ENCODE peak calls at places on chromosomes 11 and 22, in eight cellular contexts. Y is kidney epithelial cell, W is psoas muscle, N is lower leg skin, X is esophagus squamous epithelium, E is IMR-90, A is AG09319, U is bronchial epithelial cell. I is an unnamed sample.
A peak's percentile ranks its signal among the peaks of the same experiment; 100 is the strongest.

GRCh38 chr11:119782021-119782420 is 53.0 kb upstream of the NECTIN1 start:
- DNase-seq in Y (no peak), W (no peak), N (no peak), X (no peak), E (no peak), A (no peak), U (no peak), I (no peak)

GRCh38 chr11:134014502-134014901 is 54.4 kb upstream of the JAM3 start:
- DNase-seq in Y (no peak), W (no peak), N (no peak), X (no peak), E (no peak), A (no peak), U (peak; percentile 4), I (no peak)

GRCh38 chr11:45225961-45226871 is 59.9 kb downstream of the SYT13 start:
- DNase-seq in Y (no peak), W (no peak), N (no peak), X (no peak), E (no peak), A (no peak), U (no peak), I (no peak)

GRCh38 chr11:111019931-111020381 is 225.6 kb upstream of the POU2AF2 start:
- DNase-seq in Y (no peak), W (no peak), N (no peak), X (no peak), E (peak; percentile 46), A (no peak), U (no peak), I (no peak)

GRCh38 chr11:65425971-65426838 is 3.6 kb downstream of the NEAT1 start:
- DNase-seq in Y (no peak), W (no peak), N (no peak), X (no peak), E (peak; percentile 89), A (no peak), U (peak; percentile 96), I (no peak)

GRCh38 chr11:58567889-58568512 is 7.7 kb downstream of the LPXN start:
- DNase-seq in Y (no peak), W (peak; percentile 63), N (no peak), X (no peak), E (peak; percentile 54), A (no peak), U (peak; percentile 61), I (peak; percentile 39)

GRCh38 chr11:130633466-130633865 is 185.0 kb downstream of the ADAMTS15 start:
- DNase-seq in Y (no peak), W (no peak), N (no peak), X (no peak), E (peak; percentile 67), A (no peak), U (peak; percentile 65), I (no peak)

GRCh38 chr22:38799265-38800002 is 5.5 kb upstream of the DNAL4 start:
- DNase-seq in Y (no peak), W (no peak), N (no peak), X (no peak), E (peak; percentile 37), A (peak; percentile 10), U (peak; percentile 8), I (peak; percentile 32)

GRCh38 chr11:118740892-118741291 is 50.1 kb downstream of the DDX6 start:
- DNase-seq in Y (no peak), W (no peak), N (no peak), X (no peak), E (no peak), A (no peak), U (no peak), I (no peak)

GRCh38 chr11:109984634-109985289 is 108.4 kb upstream of the ZC3H12C start:
- DNase-seq in Y (no peak), W (no peak), N (no peak), X (no peak), E (no peak), A (no peak), U (no peak), I (no peak)

GRCh38 chr11:69459848-69460539 is 21.5 kb upstream of the LINC01488 start:
- DNase-seq in Y (no peak), W (no peak), N (no peak), X (no peak), E (no peak), A (no peak), U (no peak), I (no peak)

GRCh38 chr11:130513132-130513531 is 64.7 kb downstream of the ADAMTS15 start:
- DNase-seq in Y (no peak), W (peak; percentile 90), N (no peak), X (no peak), E (no peak), A (no peak), U (no peak), I (no peak)

GRCh38 chr11:86398106-86398505 is 23.4 kb downstream of the CCDC81 start:
- DNase-seq in Y (no peak), W (no peak), N (no peak), X (no peak), E (no peak), A (no peak), U (no peak), I (no peak)

GRCh38 chr11:36509694-36510566 is at the start of gene TRAF6:
- DNase-seq in Y (no peak), W (peak; percentile 95), N (peak; percentile 79), X (peak; percentile 49), E (peak; percentile 74), A (peak; percentile 54), U (peak; percentile 57), I (peak; percentile 44)

GRCh38 chr11:12876340-12876739 is 132.8 kb upstream of the RASSF10 start:
- DNase-seq in Y (no peak), W (no peak), N (no peak), X (no peak), E (no peak), A (no peak), U (no peak), I (no peak)

GRCh38 chr22:39242809-39243442 is 1.9 kb downstream of the PDGFB start:
- DNase-seq in Y (no peak), W (no peak), N (no peak), X (no peak), E (no peak), A (no peak), U (no peak), I (no peak)

GRCh38 chr11:47433157-47433556 is 6.9 kb upstream of the PSMC3 start:
- DNase-seq in Y (no peak), W (no peak), N (no peak), X (no peak), E (no peak), A (no peak), U (no peak), I (no peak)

GRCh38 chr11:111604392-111605009 is 2.3 kb downstream of the SIK2 start:
- DNase-seq in Y (no peak), W (no peak), N (no peak), X (no peak), E (peak; percentile 45), A (no peak), U (peak; percentile 66), I (no peak)

GRCh38 chr22:28716686-28717085 is 24.9 kb downstream of the CHEK2 start:
- DNase-seq in Y (no peak), W (no peak), N (no peak), X (no peak), E (peak; percentile 21), A (no peak), U (no peak), I (no peak)

GRCh38 chr11:70067591-70068341 is 10.4 kb upstream of the ANO1 start:
- DNase-seq in Y (no peak), W (no peak), N (no peak), X (no peak), E (no peak), A (no peak), U (peak; percentile 43), I (no peak)

GRCh38 chr11:122167100-122167499 is 51.1 kb upstream of the BLID start:
- DNase-seq in Y (peak; percentile 72), W (no peak), N (no peak), X (no peak), E (peak; percentile 85), A (no peak), U (peak; percentile 99), I (no peak)

GRCh38 chr11:116879789-116880402 is 42.5 kb upstream of the APOA1 start:
- DNase-seq in Y (peak; percentile 41), W (no peak), N (no peak), X (no peak), E (peak; percentile 85), A (peak; percentile 70), U (peak; percentile 72), I (peak; percentile 78)
- TF ChIP-seq CTCF in Y (peak; percentile 78), W (peak; percentile 68), N (no peak), X (peak; percentile 63), E (peak; percentile 79), A (peak; percentile 80), U (peak; percentile 71), I (peak; percentile 74)

GRCh38 chr11:57429946-57430345 is 3.0 kb upstream of the SLC43A3 start:
- DNase-seq in Y (no peak), W (no peak), N (no peak), X (no peak), E (no peak), A (no peak), U (no peak), I (no peak)

GRCh38 chr11:57428643-57429042 is 1.7 kb upstream of the SLC43A3 start:
- DNase-seq in Y (no peak), W (no peak), N (no peak), X (no peak), E (no peak), A (no peak), U (no peak), I (no peak)

GRCh38 chr11:57432714-57433163 is 5.8 kb upstream of the SLC43A3 start:
- DNase-seq in Y (peak; percentile 45), W (no peak), N (peak; percentile 36), X (no peak), E (peak; percentile 93), A (no peak), U (peak; percentile 57), I (no peak)

GRCh38 chr11:57432017-57432590 is 5.2 kb upstream of the SLC43A3 start:
- DNase-seq in Y (no peak), W (no peak), N (no peak), X (no peak), E (no peak), A (no peak), U (no peak), I (no peak)

GRCh38 chr11:57430946-57431345 is 4.0 kb upstream of the SLC43A3 start:
- DNase-seq in Y (no peak), W (no peak), N (no peak), X (no peak), E (no peak), A (no peak), U (no peak), I (no peak)
- TF ChIP-seq CTCF in Y (no peak), W (no peak), N (no peak), X (no peak), E (no peak), A (no peak), U (no peak), I (no peak)

GRCh38 chr11:124195419-124195734 is 12.2 kb downstream of the OR10D3 start:
- DNase-seq in Y (no peak), W (no peak), N (no peak), X (no peak), E (no peak), A (no peak), U (no peak), I (no peak)
- TF ChIP-seq CTCF in Y (no peak), W (no peak), N (no peak), X (no peak), E (no peak), A (no peak), U (no peak), I (no peak)

DNA sequence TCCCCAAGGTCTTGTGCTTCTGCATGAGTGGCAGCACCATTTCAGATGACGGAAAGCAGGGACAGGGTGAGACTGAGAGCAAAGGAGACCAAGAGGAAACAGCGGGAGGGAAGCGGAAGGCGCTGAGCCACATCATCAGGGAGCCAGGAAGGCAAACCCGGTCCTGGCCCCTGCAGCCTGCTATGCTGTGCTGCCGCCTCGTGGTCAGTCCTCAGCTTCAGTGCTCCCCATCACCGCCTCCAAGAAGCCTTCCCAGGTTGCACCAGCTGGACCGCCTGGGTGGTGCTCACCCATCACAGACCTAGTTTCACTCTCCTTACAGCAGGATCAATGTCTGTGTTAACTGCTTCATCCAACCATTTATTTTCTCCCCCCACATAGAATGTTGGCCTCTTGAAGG is 73.0 kb upstream of the PHF21B start:
- DNase-seq in Y (no peak), W (no peak), N (no peak), X (no peak), E (no peak), A (no peak), U (no peak), I (no peak)
- TF ChIP-seq CTCF in Y (peak; percentile 29), W (no peak), N (no peak), X (no peak), E (peak; percentile 43), A (no peak), U (peak; percentile 25), I (peak; percentile 57)